ENCODE peak calls at places on chromosomes 11 and 22, in six cellular contexts. W is stimulated activated naive B cell treated with anti-CD40 and anti-IgM and Interleukin-4, amounts not matched to agents 10 μg/mL and 1 μg/mL and 100 μg/mL, for 72 hours; T is activated CD4-positive, alpha-beta T cell treated with anti-CD3 and anti-CD28 coated beads, Interleukin-2, amount 50 U/mL, for 4 hours; O is left lung; M is brain microvascular endothelial cell; D is activated T-cell treated with anti-CD3 and anti-CD28 coated beads for 4 hours. S is an unnamed sample.

GRCh38 chr11:111949519-111950426 is 12.6 kb downstream of the DIXDC1 start:
- DNase-seq in W (no peak), T (no peak), O (no peak), M (no peak), D (no peak), S (no peak)

GRCh38 chr11:75273989-75274391 is 33.4 kb downstream of the TPBGL start:
- DNase-seq in W (no peak), T (no peak), O (no peak), M (no peak), D (no peak), S (no peak)

GRCh38 chr11:108973402-108974119 is 308.7 kb downstream of the DDX10 start:
- DNase-seq in W (no peak), T (no peak), O (no peak), M (peak), D (no peak), S (peak)

GRCh38 chr11:6841694-6842093 is 3.8 kb upstream of the OR10A5 start:
- DNase-seq in W (no peak), T (no peak), O (no peak), M (no peak), D (no peak), S (no peak)

GRCh38 chr11:31480930-31481329 is 28.5 kb downstream of the IMMP1L start:
- DNase-seq in W (no peak), T (no peak), O (no peak), M (no peak), D (no peak), S (no peak)

GRCh38 chr11:122804161-122804560 is 34.1 kb upstream of the CRTAM start:
- DNase-seq in W (no peak), T (no peak), O (no peak), M (peak), D (no peak), S (no peak)

GRCh38 chr11:119874660-119875238 is 145.7 kb upstream of the NECTIN1 start:
- DNase-seq in W (no peak), T (no peak), O (no peak), M (no peak), D (no peak), S (no peak)

GRCh38 chr11:107733518-107733917 is 21.7 kb upstream of the SLN start:
- DNase-seq in W (no peak), T (no peak), O (no peak), M (no peak), D (no peak), S (no peak)

GRCh38 chr22:21754523-21755128 is 19.0 kb upstream of the YPEL1 start:
- DNase-seq in W (peak), T (no peak), O (no peak), M (peak), D (no peak), S (no peak)

GRCh38 chr11:128908391-128909246 is 17.5 kb downstream of the KCNJ5 start:
- DNase-seq in W (no peak), T (no peak), O (no peak), M (peak), D (no peak), S (peak)

GRCh38 chr22:44398791-44399190 is 86.0 kb upstream of the SHISAL1 start:
- DNase-seq in W (no peak), T (no peak), O (peak), M (no peak), D (no peak), S (no peak)

GRCh38 chr11:130513132-130513531 is 64.7 kb downstream of the ADAMTS15 start:
- DNase-seq in W (no peak), T (no peak), O (no peak), M (no peak), D (no peak), S (no peak)

GRCh38 chr11:10304495-10305261 is at the start of gene ADM:
- DNase-seq in W (no peak), T (no peak), O (peak), M (peak), D (no peak), S (peak)

GRCh38 chr11:62665075-62665629 is at the start of the genes C11orf98 and CSKMT:
- DNase-seq in W (peak), T (peak), O (peak), M (peak), D (peak), S (peak)

GRCh38 chr22:41915035-41915782 is at the start of gene SHISA8:
- DNase-seq in W (peak), T (peak), O (no peak), M (no peak), D (peak), S (no peak)

GRCh38 chr11:117703209-117703608 is 93.8 kb downstream of the DSCAML1 start:
- DNase-seq in W (no peak), T (no peak), O (no peak), M (no peak), D (no peak), S (no peak)

GRCh38 chr11:68749501-68750196 is 1.7 kb downstream of the TESMIN start:
- DNase-seq in W (no peak), T (no peak), O (no peak), M (no peak), D (no peak), S (no peak)

GRCh38 chr11:69791266-69791665 is 16.1 kb upstream of the FGF4 start:
- DNase-seq in W (no peak), T (no peak), O (peak), M (peak), D (no peak), S (no peak)

GRCh38 chr11:28132541-28132940 is 24.4 kb downstream of the METTL15 start:
- DNase-seq in W (no peak), T (no peak), O (no peak), M (no peak), D (no peak), S (no peak)

GRCh38 chr22:43384863-43385262 is 27.0 kb upstream of the MPPED1 start:
- DNase-seq in W (no peak), T (no peak), O (no peak), M (no peak), D (no peak), S (no peak)

GRCh38 chr22:38733329-38734202 is 22.2 kb downstream of the SUN2 start:
- DNase-seq in W (no peak), T (peak), O (peak), M (no peak), D (no peak), S (no peak)

GRCh38 chr11:109728056-109728455 is 306.1 kb downstream of the C11orf87 start:
- DNase-seq in W (no peak), T (no peak), O (no peak), M (no peak), D (no peak), S (no peak)

GRCh38 chr11:43138621-43139140 is 173.1 kb upstream of the API5 start:
- DNase-seq in W (no peak), T (no peak), O (no peak), M (no peak), D (no peak), S (no peak)

GRCh38 chr11:115921986-115922385 is 417.8 kb upstream of the CADM1 start:
- DNase-seq in W (no peak), T (no peak), O (no peak), M (no peak), D (no peak), S (no peak)

GRCh38 chr11:100684101-100685065 is 2.7 kb upstream of the ARHGAP42 start:
- DNase-seq in W (no peak), T (no peak), O (no peak), M (no peak), D (no peak), S (no peak)

GRCh38 chr11:23078289-23078971 is 218.2 kb upstream of the CCDC179 start:
- DNase-seq in W (no peak), T (no peak), O (no peak), M (peak), D (no peak), S (peak)

GRCh38 chr11:92383430-92383829 is 158.8 kb downstream of the FAT3 start:
- DNase-seq in W (no peak), T (no peak), O (no peak), M (peak), D (no peak), S (peak)

GRCh38 chr11:28899706-28900105 is 791.5 kb downstream of the METTL15 start:
- DNase-seq in W (no peak), T (no peak), O (no peak), M (no peak), D (no peak), S (no peak)

GRCh38 chr22:46036558-46037408 is 59.8 kb upstream of the WNT7B start:
- DNase-seq in W (no peak), T (peak), O (no peak), M (no peak), D (peak), S (no peak)

GRCh38 chr11:61281581-61282250 is 13.4 kb downstream of the VWCE start:
- DNase-seq in W (no peak), T (no peak), O (no peak), M (no peak), D (no peak), S (no peak)

GRCh38 chr22:39940757-39941305 is 19.4 kb upstream of the TMA7B start:
- DNase-seq in W (no peak), T (no peak), O (no peak), M (no peak), D (no peak), S (no peak)

GRCh38 chr11:44729718-44730117 is 3.0 kb downstream of the TSPAN18 start:
- DNase-seq in W (no peak), T (no peak), O (no peak), M (no peak), D (no peak), S (no peak)

GRCh38 chr11:80686889-80687288 is 1246.1 kb upstream of the TENM4 start:
- DNase-seq in W (no peak), T (no peak), O (no peak), M (no peak), D (no peak), S (no peak)

GRCh38 chr11:108818971-108819370 is 154.1 kb downstream of the DDX10 start:
- DNase-seq in W (no peak), T (no peak), O (no peak), M (no peak), D (no peak), S (no peak)

GRCh38 chr22:48605856-48606255 is 1221.8 kb downstream of the BRD1 start:
- DNase-seq in W (no peak), T (no peak), O (peak), M (no peak), D (no peak), S (no peak)

GRCh38 chr11:37370817-37371216 is 772.8 kb upstream of the RAG2 start:
- DNase-seq in W (no peak), T (no peak), O (no peak), M (peak), D (no peak), S (peak)